ENCODE peak calls at places on chromosomes 3 and 15, in six cellular contexts. B is body of pancreas, J is hepatocyte, Y is glutamatergic neuron, S is choroid plexus epithelial cell, K is stomach. A is an unnamed sample.

GRCh38 chr3:125214738-125215137 is 2.2 kb upstream of the SLC12A8 start:
- DNase-seq in B (no peak), J (no peak), Y (no peak), S (no peak), K (no peak), A (no peak)

GRCh38 chr3:135197246-135197645 is 402.2 kb downstream of the EPHB1 start:
- DNase-seq in B (no peak), J (no peak), Y (no peak), S (no peak), K (no peak), A (no peak)

GRCh38 chr3:42593635-42594034 is 3.0 kb downstream of the SS18L2 start:
- DNase-seq in B (no peak), J (no peak), Y (no peak), S (no peak), K (no peak), A (no peak)

GRCh38 chr15:95468820-95469219 is 861.7 kb upstream of the NR2F2 start:
- DNase-seq in B (no peak), J (no peak), Y (peak), S (no peak), K (no peak), A (no peak)

GRCh38 chr15:72197460-72198409 is at the start of gene GRAMD2A:
- DNase-seq in B (peak), J (peak), Y (peak), S (peak), K (peak), A (peak)

GRCh38 chr3:62255758-62256157 is 117.6 kb downstream of the FEZF2 start:
- DNase-seq in B (no peak), J (no peak), Y (no peak), S (no peak), K (no peak), A (no peak)

GRCh38 chr3:122318620-122319019 is 6.4 kb upstream of the CSTA start:
- DNase-seq in B (no peak), J (no peak), Y (no peak), S (no peak), K (no peak), A (no peak)

GRCh38 chr15:66735909-66736305 is 33.9 kb downstream of the SMAD6 start:
- DNase-seq in B (no peak), J (no peak), Y (no peak), S (peak), K (no peak), A (no peak)

GRCh38 chr3:31232049-31233040 is 300.4 kb upstream of the STT3B start:
- DNase-seq in B (no peak), J (no peak), Y (no peak), S (no peak), K (no peak), A (no peak)

GRCh38 chr15:35319354-35319753 is 226.6 kb downstream of the DPH6 start:
- DNase-seq in B (no peak), J (no peak), Y (no peak), S (no peak), K (no peak), A (no peak)

GRCh38 chr3:135887220-135887619 is 78.3 kb upstream of the PPP2R3A start:
- DNase-seq in B (no peak), J (no peak), Y (no peak), S (no peak), K (no peak), A (no peak)

GRCh38 chr3:170738756-170739155 is 131.2 kb downstream of the RPL22L1 start:
- DNase-seq in B (no peak), J (no peak), Y (no peak), S (no peak), K (no peak), A (no peak)

GRCh38 chr15:89795996-89796395 is 18.7 kb downstream of the ANPEP start:
- DNase-seq in B (no peak), J (no peak), Y (no peak), S (no peak), K (no peak), A (no peak)

GRCh38 chr3:37925157-37925556 is 63.5 kb downstream of the CTDSPL start:
- DNase-seq in B (no peak), J (no peak), Y (no peak), S (no peak), K (no peak), A (no peak)

GRCh38 chr15:31468911-31469800 is 142.5 kb downstream of the KLF13 start:
- DNase-seq in B (no peak), J (no peak), Y (no peak), S (no peak), K (no peak), A (no peak)

GRCh38 chr15:47516576-47517371 is 200.5 kb upstream of the SEMA6D start:
- DNase-seq in B (no peak), J (no peak), Y (no peak), S (peak), K (no peak), A (no peak)

GRCh38 chr3:58322793-58323192 is 9.9 kb upstream of the PXK start:
- DNase-seq in B (no peak), J (no peak), Y (no peak), S (peak), K (no peak), A (no peak)

GRCh38 chr15:69163124-69163669 is 2.8 kb downstream of the GLCE start:
- DNase-seq in B (no peak), J (no peak), Y (no peak), S (no peak), K (no peak), A (no peak)

GRCh38 chr15:69160141-69160975 is at the start of gene GLCE:
- DNase-seq in B (peak), J (peak), Y (peak), S (peak), K (peak), A (peak)

GRCh38 chr15:69160976-69161877 is 792 bp downstream of the GLCE start:
- DNase-seq in B (peak), J (peak), Y (peak), S (peak), K (peak), A (peak)

GRCh38 chr15:69159805-69160140 is 662 bp upstream of the GLCE start:
- DNase-seq in B (no peak), J (no peak), Y (no peak), S (no peak), K (no peak), A (no peak)

GRCh38 chr15:69161878-69162213 is 1.4 kb downstream of the GLCE start:
- DNase-seq in B (no peak), J (no peak), Y (no peak), S (no peak), K (no peak), A (no peak)
- TF ChIP-seq CTCF in B (no peak), J (no peak), Y (no peak), S (no peak), K (no peak), A (no peak)

DNA sequence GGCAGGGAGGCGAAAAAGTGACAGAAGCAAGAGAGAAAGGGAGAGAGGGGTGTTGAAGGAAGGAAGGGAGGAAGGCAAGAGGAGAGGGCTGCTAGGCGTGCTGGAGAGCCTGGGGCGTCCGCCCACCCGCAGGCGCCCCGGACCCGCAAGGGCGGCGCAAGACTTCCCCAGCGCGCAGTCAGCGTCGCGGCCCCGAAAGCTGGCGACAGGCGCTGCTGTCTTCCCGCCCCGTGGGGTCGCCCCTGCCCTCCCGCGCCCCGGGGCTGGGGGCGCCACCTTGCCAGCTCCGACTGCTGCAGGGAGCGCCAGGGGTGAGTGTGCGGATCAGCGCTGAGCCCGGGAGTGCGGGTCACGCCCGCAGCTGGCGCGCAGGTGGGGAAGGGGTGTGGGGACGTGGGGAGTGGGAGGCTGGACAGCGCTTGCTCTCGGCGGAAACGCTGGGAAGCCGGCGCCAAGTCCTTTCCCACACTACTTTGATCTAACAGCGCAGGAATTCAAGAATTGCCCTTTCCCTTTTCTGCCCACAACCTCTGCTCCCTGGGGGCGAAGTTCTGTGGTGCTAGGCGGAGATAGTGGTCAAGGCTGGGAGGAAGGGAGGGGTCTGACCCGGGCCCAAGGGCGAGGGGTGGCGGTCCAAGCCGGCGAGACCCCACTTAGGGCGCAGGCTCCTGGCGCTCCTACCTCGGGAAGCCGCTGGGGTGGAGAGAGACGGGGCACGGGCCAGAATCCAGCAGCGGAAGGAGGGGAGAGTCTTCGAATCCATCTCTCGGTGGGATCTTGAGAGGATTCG is 266.1 kb downstream of the CGGBP1 start:
- DNase-seq in B (peak), J (peak), Y (peak), S (peak), K (no peak), A (peak)
- TF ChIP-seq CTCF in B (no peak), J (no peak), Y (no peak), S (no peak), K (no peak), A (no peak)

DNA sequence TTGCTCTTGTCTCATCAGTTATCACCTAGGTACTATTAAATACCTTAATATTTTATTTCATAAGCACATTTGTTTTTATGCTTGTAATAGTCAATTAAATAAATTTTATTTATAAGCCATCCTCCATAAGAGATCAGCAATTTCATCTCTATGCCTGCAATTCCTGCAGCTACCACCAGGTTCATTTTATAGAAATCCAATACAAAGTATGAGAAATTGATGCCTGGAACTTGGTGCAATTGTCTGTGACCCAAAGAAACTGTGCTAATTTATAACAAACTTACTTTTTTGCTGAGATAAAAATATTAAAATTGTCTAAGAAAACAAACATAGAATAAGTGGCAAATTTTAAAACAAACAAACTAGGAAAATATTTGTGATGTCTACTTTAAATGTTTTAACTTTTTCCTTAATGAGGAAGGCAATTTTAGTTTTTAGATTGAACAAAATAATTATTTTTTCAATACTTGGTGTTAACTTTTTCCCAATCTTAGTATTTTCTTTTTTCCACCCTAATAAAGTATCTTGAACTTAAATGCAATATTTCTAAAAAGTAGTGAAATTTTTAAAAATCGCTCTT is 1026.6 kb downstream of the ROBO1 start:
- DNase-seq in B (no peak), J (no peak), Y (no peak), S (no peak), K (no peak), A (no peak)
- TF ChIP-seq CTCF in B (peak), J (peak), Y (peak), S (peak), K (peak), A (peak)

GRCh38 chr3:93973160-93974126 is at the start of gene PROS1:
- DNase-seq in B (peak), J (peak), Y (peak), S (peak), K (peak), A (peak)
- TF ChIP-seq CTCF in B (no peak), J (peak), Y (no peak), S (no peak), K (no peak), A (no peak)

A was measured in endothelial cell.